ENCODE peak calls at places on chromosomes 6 and 20, in four cellular contexts. Y is HCT116, A is neural progenitor cell, Z is SK-N-SH. F is an unnamed sample.

GRCh38 chr6:36075656-36076055 is 48.0 kb downstream of the MAPK14 start:
- DNase-seq in Y (peak), Z (peak), A (no peak), F (peak)

GRCh38 chr20:50635676-50636600 is 55.4 kb downstream of the RIPOR3 start:
- DNase-seq in Z (peak), A (peak), Y (peak), F (peak)

GRCh38 chr6:144330588-144330987 is 45.5 kb downstream of the UTRN start:
- DNase-seq in A (peak), Y (peak), Z (no peak), F (peak)

GRCh38 chr6:169232507-169232931 is 21.1 kb downstream of the THBS2 start:
- DNase-seq in Z (no peak), Y (no peak), A (no peak), F (no peak)

GRCh38 chr20:11451793-11452291 is 465.9 kb upstream of the BTBD3 start:
- DNase-seq in A (peak), Y (peak), Z (no peak), F (peak)

GRCh38 chr6:166417285-166417691 is 34.5 kb upstream of the MPC1 start:
- DNase-seq in A (no peak), Z (no peak), Y (no peak), F (no peak)

GRCh38 chr6:51352506-51353029 is 533.9 kb downstream of the TFAP2B start:
- DNase-seq in Z (no peak), Y (no peak), A (no peak), F (no peak)

GRCh38 chr20:19487420-19487819 is 270.6 kb upstream of the RIN2 start:
- DNase-seq in A (no peak), Y (no peak), Z (no peak), F (no peak)

GRCh38 chr6:133132092-133132491 is 109.1 kb upstream of the EYA4 start:
- DNase-seq in Y (no peak), Z (peak), A (no peak), F (no peak)

GRCh38 chr6:66435321-66435720 is 728.3 kb upstream of the EYS start:
- DNase-seq in Y (no peak), Z (no peak), A (no peak), F (no peak)

GRCh38 chr20:21339499-21339898 is 36.4 kb downstream of the XRN2 start:
- DNase-seq in A (no peak), Z (no peak), Y (no peak), F (peak)

GRCh38 chr6:69246983-69247382 is 549.8 kb downstream of the LMBRD1 start:
- DNase-seq in Z (no peak), Y (no peak), A (no peak), F (no peak)

GRCh38 chr20:58633161-58634035 is 17.7 kb upstream of the STX16 start:
- DNase-seq in Z (no peak), A (no peak), Y (no peak), F (no peak)

GRCh38 chr6:21444861-21445260 is 148.7 kb upstream of the SOX4 start:
- DNase-seq in Z (no peak), A (no peak), Y (no peak), F (no peak)

GRCh38 chr20:21508230-21509078 is 5.4 kb downstream of the NKX2-2 start:
- DNase-seq in Z (peak), Y (no peak), A (peak), F (no peak)

GRCh38 chr20:12984069-12984765 is 24.6 kb upstream of the SPTLC3 start:
- DNase-seq in Y (no peak), Z (no peak), A (no peak), F (peak)

GRCh38 chr20:598133-598881 is 11.8 kb downstream of the TCF15 start:
- DNase-seq in A (no peak), Y (no peak), Z (no peak), F (no peak)

GRCh38 chr20:59242714-59243626 is 57.4 kb upstream of the EDN3 start:
- DNase-seq in Z (no peak), Y (no peak), A (no peak), F (no peak)

GRCh38 chr6:24872769-24873168 is 63.0 kb downstream of the RIPOR2 start:
- DNase-seq in Z (peak), Y (no peak), A (peak), F (peak)

GRCh38 chr20:52619101-52619500 is 353.1 kb upstream of the TSHZ2 start:
- DNase-seq in Z (peak), Y (no peak), A (no peak), F (peak)

GRCh38 chr6:6008648-6009421 is 2.1 kb upstream of the NRN1 start:
- DNase-seq in A (peak), Z (peak), Y (peak), F (peak)

GRCh38 chr6:32622545-32623401 is 14.4 kb upstream of the HLA-DQA1 start:
- DNase-seq in Z (peak), Y (no peak), A (peak), F (peak)

GRCh38 chr6:142279350-142280180 is 22.2 kb upstream of the ADGRG6 start:
- DNase-seq in Y (no peak), A (no peak), Z (no peak), F (no peak)

GRCh38 chr6:98486052-98486451 is 348.3 kb upstream of the POU3F2 start:
- DNase-seq in Z (peak), A (peak), Y (no peak), F (no peak)

GRCh38 chr6:49906511-49906910 is 40.2 kb upstream of the CRISP1 start:
- DNase-seq in A (no peak), Z (no peak), Y (no peak), F (no peak)

GRCh38 chr6:100258752-100259151 is 206.0 kb downstream of the SIM1 start:
- DNase-seq in Z (no peak), A (no peak), Y (no peak), F (no peak)

GRCh38 chr6:56745971-56746370 is 103.3 kb upstream of the DST start:
- DNase-seq in Y (no peak), A (no peak), Z (no peak), F (no peak)

GRCh38 chr20:19396466-19397081 is 184.1 kb downstream of the SLC24A3 start:
- DNase-seq in Y (no peak), A (no peak), Z (no peak), F (no peak)

GRCh38 chr6:53014034-53014433 is 18.9 kb upstream of the GSTA4 start:
- DNase-seq in A (no peak), Y (no peak), Z (no peak), F (peak)

GRCh38 chr6:53015486-53015885 is 20.4 kb upstream of the GSTA4 start:
- DNase-seq in Z (no peak), A (no peak), Y (no peak), F (no peak)

GRCh38 chr6:53011993-53012392 is 16.9 kb upstream of the GSTA4 start:
- DNase-seq in A (no peak), Z (no peak), Y (no peak), F (no peak)

GRCh38 chr6:53018443-53018842 is 23.4 kb upstream of the GSTA4 start:
- DNase-seq in Y (no peak), A (no peak), Z (no peak), F (no peak)

DNA sequence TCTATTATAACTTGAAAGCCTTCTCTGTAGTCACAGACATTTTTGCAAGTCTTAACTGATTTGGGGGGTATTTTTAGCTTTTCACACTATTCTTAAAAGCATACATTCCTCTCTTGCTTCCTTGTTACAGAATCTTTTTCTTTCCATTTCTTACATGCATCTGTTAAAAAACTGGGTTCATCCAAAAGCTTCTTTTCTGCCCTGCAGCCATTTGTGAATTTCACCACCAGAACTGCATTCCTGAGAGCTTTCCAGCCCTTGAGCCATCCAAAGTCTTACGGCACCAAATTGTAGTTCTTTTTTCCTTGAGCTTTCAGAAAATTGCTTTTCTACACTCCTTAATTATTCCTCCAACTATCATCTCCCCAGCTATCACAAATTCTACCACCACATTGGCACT is 19.7 kb upstream of the GSTA4 start:
- DNase-seq in Z (no peak), A (no peak), Y (no peak), F (no peak)
- H3K4me3 ChIP-seq in Z (no peak), A (no peak), Y (no peak), F (no peak)

GRCh38 chr6:34339971-34340370 is 52.5 kb downstream of the NUDT3 start:
- DNase-seq in A (no peak), Y (no peak), Z (no peak), F (no peak)

GRCh38 chr6:34340394-34340793 is 52.1 kb downstream of the NUDT3 start:
- DNase-seq in A (no peak), Y (no peak), Z (no peak), F (no peak)

GRCh38 chr6:34342247-34342646 is 50.2 kb downstream of the NUDT3 start:
- DNase-seq in A (no peak), Y (no peak), Z (no peak), F (no peak)

GRCh38 chr6:34341481-34341971 is 50.9 kb downstream of the NUDT3 start:
- DNase-seq in Y (no peak), Z (no peak), A (no peak), F (no peak)

DNA sequence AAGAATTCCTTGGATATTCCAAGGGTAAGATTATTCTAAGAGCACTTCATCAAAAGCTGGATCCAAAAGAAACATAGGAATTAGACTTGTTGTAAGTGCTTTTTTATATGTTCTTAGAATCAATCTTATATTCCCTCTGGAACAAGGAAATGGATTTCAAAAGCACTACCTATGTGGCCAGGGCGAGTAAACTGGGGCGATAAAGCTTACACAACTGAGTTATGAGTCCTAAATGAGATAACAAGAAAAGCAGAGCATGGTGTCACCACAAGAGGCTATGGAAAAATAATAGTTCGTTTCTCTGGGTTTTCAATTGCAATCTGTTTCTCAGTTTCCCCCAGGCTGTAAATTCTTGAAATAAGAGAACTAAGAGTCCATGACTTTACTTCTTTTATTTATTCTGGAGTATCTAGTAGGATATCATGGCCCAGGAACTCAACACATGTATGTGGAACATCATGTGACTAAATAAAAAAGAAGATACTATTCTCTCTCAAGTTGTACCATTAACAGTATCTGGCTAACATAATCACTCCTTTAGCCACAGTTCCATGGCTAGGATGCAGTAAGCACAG is 51.5 kb downstream of the NUDT3 start:
- DNase-seq in A (no peak), Z (no peak), Y (no peak), F (no peak)
- TF ChIP-seq EZH2phosphoT487 in A (no peak), Z (no peak), Y (no peak), F (no peak)

GRCh38 chr6:28940294-28940858 is 16.6 kb upstream of the TRIM27 start:
- DNase-seq in A (peak), Y (no peak), Z (peak), F (peak)
- H3K4me3 ChIP-seq in A (peak), Y (peak), Z (peak), F (peak)

GRCh38 chr6:151303231-151303630 is 63.5 kb downstream of the AKAP12 start:
- DNase-seq in Z (no peak), Y (no peak), A (no peak), F (no peak)
- TF ChIP-seq EZH2phosphoT487 in Z (no peak), Y (no peak), A (no peak), F (no peak)

GRCh38 chr20:46400253-46400652 is 6.2 kb downstream of the ELMO2 start:
- DNase-seq in Z (no peak), A (no peak), Y (no peak), F (peak)

GRCh38 chr20:46401478-46401860 is 4.9 kb downstream of the ELMO2 start:
- DNase-seq in A (no peak), Y (no peak), Z (no peak), F (no peak)

GRCh38 chr20:46399401-46399800 is 7.0 kb downstream of the ELMO2 start:
- DNase-seq in A (no peak), Z (no peak), Y (no peak), F (no peak)

GRCh38 chr20:46402236-46402886 is 4.1 kb downstream of the ELMO2 start:
- DNase-seq in Z (no peak), Y (no peak), A (no peak), F (no peak)

DNA sequence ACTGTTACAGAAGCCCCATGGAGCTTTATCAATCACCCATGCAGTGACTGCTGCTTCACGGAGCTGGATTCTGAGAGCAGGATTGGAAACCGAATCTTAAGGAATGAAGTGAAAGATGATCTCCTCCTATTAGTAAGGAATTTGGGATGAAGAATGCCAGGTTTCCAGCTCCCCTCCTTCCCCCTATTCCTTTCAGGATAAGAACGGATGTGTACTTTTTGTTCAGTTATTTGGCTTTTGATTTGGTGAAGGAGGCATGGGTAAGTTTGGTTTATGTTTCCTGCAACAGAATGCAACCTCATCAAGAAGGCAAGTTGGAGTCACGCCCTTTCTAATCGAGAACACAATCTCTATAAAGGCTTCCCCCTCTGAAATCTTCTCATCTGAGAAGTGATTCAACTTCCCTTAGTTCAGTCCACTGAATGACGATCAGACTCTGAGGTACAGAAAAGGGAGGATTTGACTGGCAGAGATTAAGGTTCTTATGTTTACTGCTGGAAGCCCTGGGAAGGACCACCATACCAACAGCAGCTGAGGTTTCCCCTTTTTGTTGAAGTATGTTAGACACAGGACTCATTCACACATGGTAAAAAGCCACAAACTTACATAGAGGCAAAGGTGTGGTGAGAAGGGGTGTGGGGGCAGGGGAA is 5.5 kb downstream of the ELMO2 start:
- DNase-seq in Y (no peak), Z (no peak), A (peak), F (peak)
- H3K4me3 ChIP-seq in Y (no peak), Z (no peak), A (no peak), F (no peak)

GRCh38 chr6:46217671-46218131 is 46.9 kb upstream of the ENPP5 start:
- DNase-seq in A (no peak), Z (no peak), Y (no peak), F (no peak)
- TF ChIP-seq EZH2phosphoT487 in A (no peak), Z (no peak), Y (no peak), F (no peak)

DNA sequence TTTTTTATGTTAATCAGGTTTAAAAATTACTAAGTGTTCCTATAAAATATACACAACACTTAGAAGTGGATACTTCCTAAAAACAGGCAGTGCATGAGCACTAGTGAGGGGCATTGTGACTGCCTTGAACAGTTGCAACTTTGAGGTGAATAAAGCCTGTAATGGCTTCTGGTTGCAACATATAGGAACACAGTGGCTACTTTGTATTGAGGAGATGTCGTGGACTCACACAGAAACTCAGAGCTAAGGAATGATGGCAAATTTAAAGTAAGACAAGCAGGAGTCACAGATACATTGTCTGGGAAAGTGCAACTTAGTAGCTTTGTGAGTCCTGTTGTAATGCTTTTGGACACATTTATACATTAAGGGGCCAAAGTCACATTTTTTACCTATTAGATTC is 856 bp upstream of the HLA-A start:
- DNase-seq in Y (no peak), Z (no peak), A (no peak), F (no peak)
- H3K4me3 ChIP-seq in Y (peak), Z (peak), A (peak), F (no peak)

GRCh38 chr6:95084867-95085266 is 492.5 kb upstream of the MANEA start:
- DNase-seq in Z (no peak), A (no peak), Y (no peak), F (no peak)
- TF ChIP-seq EZH2phosphoT487 in Z (no peak), A (no peak), Y (no peak), F (no peak)

DNA sequence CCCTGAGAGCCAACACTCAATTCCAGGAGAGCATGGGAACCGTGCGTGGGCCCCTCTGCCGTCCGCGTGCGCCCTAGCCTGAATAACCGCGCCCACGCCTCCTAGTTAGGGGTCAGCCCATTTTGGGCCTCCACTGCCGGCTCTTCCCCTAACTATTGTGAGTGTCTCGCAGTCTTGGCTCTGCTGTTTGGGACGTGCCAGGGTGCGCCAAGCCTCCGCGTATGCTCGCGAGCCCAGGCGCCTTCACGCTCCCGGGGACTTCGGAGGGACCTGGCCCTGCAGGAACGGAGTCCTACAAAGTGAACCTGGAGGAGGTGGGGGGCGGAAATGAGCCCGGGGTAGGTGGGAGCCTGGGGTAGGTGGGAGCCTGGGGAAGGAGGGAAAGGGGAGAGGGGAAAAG is 813 bp upstream of the GCM2 start:
- DNase-seq in A (peak), Z (no peak), Y (no peak), F (peak)
- H3K4me3 ChIP-seq in A (peak), Z (no peak), Y (no peak), F (no peak)

GRCh38 chr20:36093804-36094145 is 60.8 kb upstream of the EPB41L1 start:
- DNase-seq in A (no peak), Y (no peak), Z (no peak), F (no peak)
- TF ChIP-seq EZH2phosphoT487 in A (no peak), Y (no peak), Z (no peak), F (no peak)

F was measured in hepatocyte.